ENCODE peak calls at places on chromosomes 4 and X, in four cellular contexts. I is Calu3, T is progenitor cell of endocrine pancreas, M is NB4. R is an unnamed sample.

GRCh38 chrX:120653000-120653399 is 23.1 kb upstream of the C1GALT1C1 start:
- DNase-seq in I (no peak), T (no peak), M (peak), R (no peak)

GRCh38 chrX:17077349-17077748 is 130.9 kb downstream of the REPS2 start:
- DNase-seq in I (no peak), T (no peak), M (no peak), R (no peak)

GRCh38 chr4:184856277-184856609 is 30.5 kb upstream of the ACSL1 start:
- DNase-seq in I (no peak), T (no peak), M (peak), R (no peak)

GRCh38 chr4:77651820-77652219 is 46.2 kb downstream of the CXCL13 start:
- DNase-seq in I (no peak), T (no peak), M (no peak), R (no peak)

GRCh38 chrX:18410038-18410437 is 15.4 kb upstream of the CDKL5 start:
- DNase-seq in I (no peak), T (no peak), M (peak), R (no peak)

GRCh38 chr4:26692014-26692726 is 108.3 kb downstream of the TBC1D19 start:
- DNase-seq in I (no peak), T (no peak), M (no peak), R (no peak)

GRCh38 chr4:151783867-151784266 is 23.1 kb upstream of the GATB start:
- DNase-seq in I (no peak), T (no peak), M (no peak), R (no peak)

GRCh38 chr4:20662851-20663250 is 37.4 kb upstream of the PACRGL start:
- DNase-seq in I (no peak), T (no peak), M (no peak), R (no peak)

GRCh38 chr4:85058551-85058950 is 92.1 kb upstream of the WDFY3 start:
- DNase-seq in I (no peak), T (no peak), M (no peak), R (no peak)

GRCh38 chr4:147755567-147756295 is 23.8 kb downstream of the ARHGAP10 start:
- DNase-seq in I (no peak), T (no peak), M (no peak), R (no peak)

GRCh38 chr4:16636304-16636703 is 262.1 kb downstream of the LDB2 start:
- DNase-seq in I (no peak), T (no peak), M (no peak), R (no peak)

DNA sequence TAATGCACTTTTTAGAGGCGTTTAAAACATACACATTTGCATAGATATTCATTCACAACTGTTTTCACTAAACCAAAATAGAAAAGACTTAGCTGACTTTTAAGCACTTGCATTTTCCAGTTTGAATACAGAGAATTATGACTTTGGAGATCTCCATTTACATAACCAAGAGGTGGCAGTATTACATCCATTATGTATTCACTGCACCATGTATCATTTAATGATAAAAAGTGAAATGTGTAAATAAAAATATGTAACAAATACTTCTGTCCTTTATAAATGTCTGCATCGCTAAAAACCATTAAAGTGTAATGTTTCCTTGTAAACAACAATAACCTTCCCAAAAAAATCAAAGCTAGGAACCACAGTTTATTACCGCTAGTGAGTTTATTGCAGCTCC is 413.2 kb downstream of the FGF13 start:
- DNase-seq in I (no peak), T (no peak), M (no peak), R (no peak)
- TF ChIP-seq CTCF in I (no peak), T (no peak), M (no peak), R (no peak)

GRCh38 chrX:38770152-38770551 is 31.1 kb upstream of the MID1IP1 start:
- DNase-seq in I (no peak), T (no peak), M (no peak), R (no peak)

DNA sequence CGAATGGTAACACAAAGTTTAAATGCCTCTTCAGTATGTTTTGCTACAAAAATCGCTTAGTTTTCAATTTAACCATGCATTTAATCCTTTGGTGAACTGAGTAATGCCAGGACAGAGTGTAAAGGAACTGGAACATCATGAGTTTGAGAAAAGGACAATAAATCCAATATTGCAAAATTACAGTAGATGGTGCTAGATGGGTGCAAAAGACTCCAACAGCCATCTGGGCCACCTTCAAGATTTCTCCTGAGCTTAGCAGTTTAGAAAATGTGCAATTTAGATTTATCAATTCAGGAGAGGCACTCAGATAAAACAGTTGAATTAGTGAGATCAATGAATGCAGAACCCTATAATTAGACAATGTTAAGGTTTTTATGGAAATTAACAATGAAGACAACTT is 33.2 kb upstream of the MID1IP1 start:
- DNase-seq in I (no peak), T (no peak), M (peak), R (no peak)
- TF ChIP-seq CTCF in I (no peak), T (no peak), M (no peak), R (no peak)

DNA sequence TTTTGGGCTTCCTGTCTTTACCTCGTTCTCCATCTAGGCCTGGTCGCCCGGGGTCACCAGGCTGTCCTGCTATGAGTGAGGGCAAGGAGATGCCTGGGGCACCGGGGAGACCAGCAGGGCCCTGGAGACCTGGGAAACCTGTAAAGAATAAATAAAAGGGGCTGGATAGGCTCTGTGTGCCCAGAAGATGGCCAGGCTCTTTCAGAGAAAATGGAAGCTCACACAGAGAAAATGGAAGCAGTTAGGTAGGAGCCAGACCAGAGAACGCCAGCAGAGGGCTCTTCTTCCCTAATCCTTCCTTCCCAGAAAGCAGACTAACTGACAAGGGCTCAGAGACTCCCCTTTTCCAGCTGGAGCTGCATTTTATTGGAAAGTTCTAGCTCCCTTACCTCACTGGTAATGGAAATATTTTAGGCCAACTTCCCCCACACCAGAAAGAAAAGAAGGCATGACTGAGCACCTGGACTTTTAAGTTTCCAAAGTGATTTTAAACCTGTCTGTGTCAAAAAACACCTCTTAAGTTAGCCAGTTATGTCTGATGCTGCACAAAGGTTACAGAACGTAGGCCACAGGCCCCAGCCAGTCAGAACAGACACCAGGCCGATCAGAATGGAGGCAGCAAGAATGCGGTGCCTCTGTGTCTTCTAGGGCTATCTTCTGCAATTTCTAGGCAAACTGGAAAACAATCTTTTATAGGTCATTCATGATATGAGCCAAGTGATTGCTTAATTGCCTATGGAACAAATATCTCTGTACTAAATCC is 74.0 kb downstream of the ATG4A start:
- DNase-seq in I (peak), T (no peak), M (peak), R (peak)
- TF ChIP-seq CTCF in I (peak), T (peak), M (peak), R (peak)

DNA sequence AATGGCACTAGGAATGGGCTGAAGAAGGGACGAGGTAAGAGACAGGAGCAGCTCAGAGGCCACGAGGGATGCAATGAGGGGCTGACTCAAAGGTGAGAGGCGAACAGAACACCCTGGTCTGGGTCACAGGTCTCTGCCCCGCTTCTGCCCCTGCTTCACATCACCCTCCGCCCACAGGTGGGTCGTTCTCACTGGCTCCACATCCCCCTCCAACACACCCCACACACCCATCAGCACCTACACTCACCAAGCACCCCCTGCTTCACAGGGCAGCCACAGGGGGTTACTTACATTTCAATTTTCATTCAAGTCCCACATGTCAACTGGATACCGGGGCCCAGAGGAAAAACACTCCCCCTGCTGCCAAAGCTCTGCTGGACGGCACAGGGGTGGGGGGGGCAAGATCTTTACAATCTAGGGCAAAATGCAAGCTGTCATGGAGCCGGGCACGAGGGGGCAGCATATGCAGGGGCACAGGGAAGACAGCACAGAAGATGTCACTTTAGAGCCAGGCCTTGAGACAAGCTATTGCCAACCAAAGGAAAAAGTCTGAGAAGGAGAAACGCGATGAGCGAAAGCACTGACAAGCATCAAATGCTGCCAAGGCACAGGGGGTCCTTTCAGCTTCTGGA is 94.1 kb downstream of the AFAP1 start:
- DNase-seq in I (no peak), T (no peak), M (peak), R (no peak)
- TF ChIP-seq CTCF in I (no peak), T (no peak), M (peak), R (no peak)

DNA sequence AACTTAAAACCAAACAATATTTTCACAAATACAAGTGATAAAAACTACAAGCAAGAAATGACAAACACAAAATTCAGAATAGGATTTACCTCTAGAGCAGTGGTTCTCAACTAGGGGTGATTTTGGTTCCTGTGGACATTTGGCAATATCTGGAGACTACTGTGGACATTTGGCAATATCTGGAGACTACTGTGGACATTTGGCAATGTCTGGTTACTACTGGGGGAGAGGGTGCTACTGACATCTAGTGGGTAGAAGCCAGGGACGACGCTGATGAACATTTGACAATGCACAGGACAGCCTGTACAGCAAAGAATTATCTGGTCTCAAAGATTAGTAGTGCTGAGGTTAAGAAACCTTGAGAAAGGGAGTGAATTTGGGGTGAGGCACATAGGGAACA is 169.8 kb downstream of the CLCN4 start:
- DNase-seq in I (peak), T (no peak), M (peak), R (no peak)
- TF ChIP-seq CTCF in I (no peak), T (no peak), M (no peak), R (no peak)

R was measured in nephron progenitor cell.